ENCODE peak calls at places on chromosomes 12 and 14, in five cellular contexts. One of them, this sample, is unnamed.

GRCh38 chr14:73789996-73790581 is 61.5 kb upstream of the PTGR2 start:
- DNase-seq in COR-L47: no peak
- DNase-seq in GM13977: no peak
- DNase-seq in Caki2: no peak
- DNase-seq in stimulated activated naive B cell treated with anti-CD40 and anti-IgM and Interleukin-4, amounts not matched to agents 10 μg/mL and 1 μg/mL and 100 μg/mL, for 72 hours: no peak
- DNase-seq in this sample: no peak

GRCh38 chr14:65151329-65152010 is 49.2 kb upstream of the MAX start:
- DNase-seq in COR-L47: no peak
- DNase-seq in GM13977: no peak
- DNase-seq in Caki2: no peak
- DNase-seq in stimulated activated naive B cell treated with anti-CD40 and anti-IgM and Interleukin-4, amounts not matched to agents 10 μg/mL and 1 μg/mL and 100 μg/mL, for 72 hours: no peak
- DNase-seq in this sample: no peak

GRCh38 chr14:92959761-92960680 is 37.1 kb downstream of the CHGA start:
- DNase-seq in COR-L47: peak
- DNase-seq in GM13977: no peak
- DNase-seq in Caki2: no peak
- DNase-seq in stimulated activated naive B cell treated with anti-CD40 and anti-IgM and Interleukin-4, amounts not matched to agents 10 μg/mL and 1 μg/mL and 100 μg/mL, for 72 hours: no peak
- DNase-seq in this sample: no peak

GRCh38 chr12:129423041-129423580 is 480.7 kb downstream of the TMEM132D start:
- DNase-seq in COR-L47: peak
- DNase-seq in GM13977: no peak
- DNase-seq in Caki2: no peak
- DNase-seq in stimulated activated naive B cell treated with anti-CD40 and anti-IgM and Interleukin-4, amounts not matched to agents 10 μg/mL and 1 μg/mL and 100 μg/mL, for 72 hours: no peak
- DNase-seq in this sample: no peak

GRCh38 chr12:20448781-20449180 is 80.4 kb downstream of the PDE3A start:
- DNase-seq in COR-L47: no peak
- DNase-seq in GM13977: no peak
- DNase-seq in Caki2: no peak
- DNase-seq in stimulated activated naive B cell treated with anti-CD40 and anti-IgM and Interleukin-4, amounts not matched to agents 10 μg/mL and 1 μg/mL and 100 μg/mL, for 72 hours: no peak
- DNase-seq in this sample: no peak

GRCh38 chr14:67170706-67171105 is 18.5 kb upstream of the GARIN2 start:
- DNase-seq in COR-L47: no peak
- DNase-seq in GM13977: no peak
- DNase-seq in Caki2: no peak
- DNase-seq in stimulated activated naive B cell treated with anti-CD40 and anti-IgM and Interleukin-4, amounts not matched to agents 10 μg/mL and 1 μg/mL and 100 μg/mL, for 72 hours: no peak
- DNase-seq in this sample: no peak

GRCh38 chr12:123892180-123892559 is 80.5 kb downstream of the CCDC92 start:
- DNase-seq in COR-L47: no peak
- DNase-seq in GM13977: no peak
- DNase-seq in Caki2: no peak
- DNase-seq in stimulated activated naive B cell treated with anti-CD40 and anti-IgM and Interleukin-4, amounts not matched to agents 10 μg/mL and 1 μg/mL and 100 μg/mL, for 72 hours: no peak
- DNase-seq in this sample: no peak

GRCh38 chr14:20427231-20428009 is 8.5 kb downstream of the KLHL33 start:
- DNase-seq in COR-L47: no peak
- DNase-seq in GM13977: peak
- DNase-seq in Caki2: peak
- DNase-seq in stimulated activated naive B cell treated with anti-CD40 and anti-IgM and Interleukin-4, amounts not matched to agents 10 μg/mL and 1 μg/mL and 100 μg/mL, for 72 hours: peak
- DNase-seq in this sample: peak

GRCh38 chr12:38124247-38125012 is 192.1 kb upstream of the ALG10B start:
- DNase-seq in COR-L47: no peak
- DNase-seq in GM13977: no peak
- DNase-seq in Caki2: peak
- DNase-seq in stimulated activated naive B cell treated with anti-CD40 and anti-IgM and Interleukin-4, amounts not matched to agents 10 μg/mL and 1 μg/mL and 100 μg/mL, for 72 hours: no peak
- DNase-seq in this sample: no peak

GRCh38 chr14:74704656-74705055 is 8.2 kb downstream of the AREL1 start:
- DNase-seq in COR-L47: no peak
- DNase-seq in GM13977: no peak
- DNase-seq in Caki2: no peak
- DNase-seq in stimulated activated naive B cell treated with anti-CD40 and anti-IgM and Interleukin-4, amounts not matched to agents 10 μg/mL and 1 μg/mL and 100 μg/mL, for 72 hours: no peak
- DNase-seq in this sample: no peak

GRCh38 chr12:9707864-9708808 is 24.8 kb downstream of the CLECL1 start:
- DNase-seq in COR-L47: peak
- DNase-seq in GM13977: no peak
- DNase-seq in Caki2: peak
- DNase-seq in stimulated activated naive B cell treated with anti-CD40 and anti-IgM and Interleukin-4, amounts not matched to agents 10 μg/mL and 1 μg/mL and 100 μg/mL, for 72 hours: no peak
- DNase-seq in this sample: peak

GRCh38 chr12:91327889-91328288 is 145.3 kb upstream of the DCN start:
- DNase-seq in COR-L47: no peak
- DNase-seq in GM13977: no peak
- DNase-seq in Caki2: no peak
- DNase-seq in stimulated activated naive B cell treated with anti-CD40 and anti-IgM and Interleukin-4, amounts not matched to agents 10 μg/mL and 1 μg/mL and 100 μg/mL, for 72 hours: no peak
- DNase-seq in this sample: no peak

GRCh38 chr12:24850486-24850885 is 98.4 kb downstream of the BCAT1 start:
- DNase-seq in COR-L47: no peak
- DNase-seq in GM13977: no peak
- DNase-seq in Caki2: no peak
- DNase-seq in stimulated activated naive B cell treated with anti-CD40 and anti-IgM and Interleukin-4, amounts not matched to agents 10 μg/mL and 1 μg/mL and 100 μg/mL, for 72 hours: no peak
- DNase-seq in this sample: no peak

GRCh38 chr12:89663577-89664357 is 44.9 kb downstream of the ATP2B1 start:
- DNase-seq in COR-L47: no peak
- DNase-seq in GM13977: peak
- DNase-seq in Caki2: no peak
- DNase-seq in stimulated activated naive B cell treated with anti-CD40 and anti-IgM and Interleukin-4, amounts not matched to agents 10 μg/mL and 1 μg/mL and 100 μg/mL, for 72 hours: no peak
- DNase-seq in this sample: peak

GRCh38 chr14:75259946-75260545 is 18.6 kb upstream of the FOS start:
- DNase-seq in COR-L47: no peak
- DNase-seq in GM13977: no peak
- DNase-seq in Caki2: no peak
- DNase-seq in stimulated activated naive B cell treated with anti-CD40 and anti-IgM and Interleukin-4, amounts not matched to agents 10 μg/mL and 1 μg/mL and 100 μg/mL, for 72 hours: no peak
- DNase-seq in this sample: no peak

GRCh38 chr12:6607751-6608591 is 792 bp upstream of the CHD4 start:
- DNase-seq in COR-L47: peak
- DNase-seq in GM13977: peak
- DNase-seq in Caki2: peak
- DNase-seq in stimulated activated naive B cell treated with anti-CD40 and anti-IgM and Interleukin-4, amounts not matched to agents 10 μg/mL and 1 μg/mL and 100 μg/mL, for 72 hours: peak
- DNase-seq in this sample: peak

GRCh38 chr14:60174352-60175254 is 9.4 kb upstream of the DHRS7 start:
- DNase-seq in COR-L47: no peak
- DNase-seq in GM13977: no peak
- DNase-seq in Caki2: no peak
- DNase-seq in stimulated activated naive B cell treated with anti-CD40 and anti-IgM and Interleukin-4, amounts not matched to agents 10 μg/mL and 1 μg/mL and 100 μg/mL, for 72 hours: no peak
- DNase-seq in this sample: no peak

GRCh38 chr12:131024721-131025120 is 71.0 kb downstream of the ADGRD1 start:
- DNase-seq in COR-L47: no peak
- DNase-seq in GM13977: no peak
- DNase-seq in Caki2: no peak
- DNase-seq in stimulated activated naive B cell treated with anti-CD40 and anti-IgM and Interleukin-4, amounts not matched to agents 10 μg/mL and 1 μg/mL and 100 μg/mL, for 72 hours: no peak
- DNase-seq in this sample: no peak

GRCh38 chr12:12229556-12230092 is 37.2 kb downstream of the LRP6 start:
- DNase-seq in COR-L47: no peak
- DNase-seq in GM13977: no peak
- DNase-seq in Caki2: no peak
- DNase-seq in stimulated activated naive B cell treated with anti-CD40 and anti-IgM and Interleukin-4, amounts not matched to agents 10 μg/mL and 1 μg/mL and 100 μg/mL, for 72 hours: no peak
- DNase-seq in this sample: no peak

GRCh38 chr14:94144765-94145164 is 15.4 kb upstream of the IFI27L2 start:
- DNase-seq in COR-L47: no peak
- DNase-seq in GM13977: no peak
- DNase-seq in Caki2: no peak
- DNase-seq in stimulated activated naive B cell treated with anti-CD40 and anti-IgM and Interleukin-4, amounts not matched to agents 10 μg/mL and 1 μg/mL and 100 μg/mL, for 72 hours: no peak
- DNase-seq in this sample: no peak

GRCh38 chr12:45878630-45879255 is 111.6 kb downstream of the SCAF11 start:
- DNase-seq in COR-L47: peak
- DNase-seq in GM13977: no peak
- DNase-seq in Caki2: no peak
- DNase-seq in stimulated activated naive B cell treated with anti-CD40 and anti-IgM and Interleukin-4, amounts not matched to agents 10 μg/mL and 1 μg/mL and 100 μg/mL, for 72 hours: no peak
- DNase-seq in this sample: no peak

GRCh38 chr14:23663127-23663526 is 27.0 kb downstream of the DHRS2 start:
- DNase-seq in COR-L47: no peak
- DNase-seq in GM13977: no peak
- DNase-seq in Caki2: no peak
- DNase-seq in stimulated activated naive B cell treated with anti-CD40 and anti-IgM and Interleukin-4, amounts not matched to agents 10 μg/mL and 1 μg/mL and 100 μg/mL, for 72 hours: no peak
- DNase-seq in this sample: no peak

GRCh38 chr12:114848661-114849060 is 164.7 kb upstream of the TBX3 start:
- DNase-seq in COR-L47: no peak
- DNase-seq in GM13977: no peak
- DNase-seq in Caki2: peak
- DNase-seq in stimulated activated naive B cell treated with anti-CD40 and anti-IgM and Interleukin-4, amounts not matched to agents 10 μg/mL and 1 μg/mL and 100 μg/mL, for 72 hours: no peak
- DNase-seq in this sample: no peak

GRCh38 chr12:130335517-130336392 is 1.9 kb upstream of the PIWIL1 start:
- DNase-seq in COR-L47: peak
- DNase-seq in GM13977: peak
- DNase-seq in Caki2: peak
- DNase-seq in stimulated activated naive B cell treated with anti-CD40 and anti-IgM and Interleukin-4, amounts not matched to agents 10 μg/mL and 1 μg/mL and 100 μg/mL, for 72 hours: no peak
- DNase-seq in this sample: peak

GRCh38 chr12:78562358-78563205 is 302.0 kb upstream of the SYT1 start:
- DNase-seq in COR-L47: peak
- DNase-seq in GM13977: no peak
- DNase-seq in Caki2: peak
- DNase-seq in stimulated activated naive B cell treated with anti-CD40 and anti-IgM and Interleukin-4, amounts not matched to agents 10 μg/mL and 1 μg/mL and 100 μg/mL, for 72 hours: no peak
- DNase-seq in this sample: peak

GRCh38 chr12:50504798-50505385 is at the start of gene DIP2B:
- DNase-seq in COR-L47: peak
- DNase-seq in GM13977: peak
- DNase-seq in Caki2: peak
- DNase-seq in stimulated activated naive B cell treated with anti-CD40 and anti-IgM and Interleukin-4, amounts not matched to agents 10 μg/mL and 1 μg/mL and 100 μg/mL, for 72 hours: peak
- DNase-seq in this sample: peak

GRCh38 chr14:78848234-78848820 is 678.2 kb downstream of the NRXN3 start:
- DNase-seq in COR-L47: peak
- DNase-seq in GM13977: peak
- DNase-seq in Caki2: peak
- DNase-seq in stimulated activated naive B cell treated with anti-CD40 and anti-IgM and Interleukin-4, amounts not matched to agents 10 μg/mL and 1 μg/mL and 100 μg/mL, for 72 hours: peak
- DNase-seq in this sample: peak

GRCh38 chr14:69370061-69370460 is 28.0 kb downstream of the ERH start:
- DNase-seq in COR-L47: no peak
- DNase-seq in GM13977: no peak
- DNase-seq in Caki2: no peak
- DNase-seq in stimulated activated naive B cell treated with anti-CD40 and anti-IgM and Interleukin-4, amounts not matched to agents 10 μg/mL and 1 μg/mL and 100 μg/mL, for 72 hours: no peak
- DNase-seq in this sample: no peak

GRCh38 chr12:71128191-71128590 is 29.6 kb downstream of the TSPAN8 start:
- DNase-seq in COR-L47: no peak
- DNase-seq in GM13977: no peak
- DNase-seq in Caki2: peak
- DNase-seq in stimulated activated naive B cell treated with anti-CD40 and anti-IgM and Interleukin-4, amounts not matched to agents 10 μg/mL and 1 μg/mL and 100 μg/mL, for 72 hours: no peak
- DNase-seq in this sample: no peak

GRCh38 chr12:131092911-131093901 is 139.5 kb downstream of the ADGRD1 start:
- DNase-seq in COR-L47: no peak
- DNase-seq in GM13977: peak
- DNase-seq in Caki2: no peak
- DNase-seq in stimulated activated naive B cell treated with anti-CD40 and anti-IgM and Interleukin-4, amounts not matched to agents 10 μg/mL and 1 μg/mL and 100 μg/mL, for 72 hours: peak
- DNase-seq in this sample: peak

This sample was measured in GM12865.